ENCODE peak calls at places on chromosomes 3 and 15, in seven cellular contexts. One of them, this sample, is unnamed.

GRCh38 chr3:108136888-108137814 is 46.3 kb upstream of the CD47 start:
- DNase-seq in anterior cingulate cortex: no peak
- DNase-seq in cardiac fibroblast: no peak
- DNase-seq in amniotic stem cell: no peak
- DNase-seq in AG09319: no peak
- DNase-seq in NCI-H1436: no peak
- DNase-seq in immature natural killer cell: no peak
- DNase-seq in this sample: no peak

GRCh38 chr3:112793311-112794081 is 53.2 kb downstream of the CD200R1L start:
- DNase-seq in anterior cingulate cortex: no peak
- DNase-seq in cardiac fibroblast: peak; percentile 66
- DNase-seq in immature natural killer cell: no peak
- DNase-seq in amniotic stem cell: no peak
- DNase-seq in AG09319: no peak
- DNase-seq in NCI-H1436: no peak
- DNase-seq in this sample: no peak

GRCh38 chr3:187242435-187242834 is 45.1 kb downstream of the RTP1 start:
- DNase-seq in amniotic stem cell: no peak
- DNase-seq in immature natural killer cell: no peak
- DNase-seq in cardiac fibroblast: peak; percentile 5
- DNase-seq in AG09319: no peak
- DNase-seq in NCI-H1436: no peak
- DNase-seq in anterior cingulate cortex: no peak
- DNase-seq in this sample: no peak

GRCh38 chr15:95024388-95024787 is 793.0 kb downstream of the MCTP2 start:
- DNase-seq in immature natural killer cell: no peak
- DNase-seq in cardiac fibroblast: peak; percentile 59
- DNase-seq in AG09319: no peak
- DNase-seq in amniotic stem cell: peak; percentile 5
- DNase-seq in NCI-H1436: no peak
- DNase-seq in anterior cingulate cortex: no peak
- DNase-seq in this sample: no peak

GRCh38 chr3:38835939-38836338 is 19.9 kb upstream of the SCN10A start:
- DNase-seq in cardiac fibroblast: no peak
- DNase-seq in anterior cingulate cortex: no peak
- DNase-seq in AG09319: no peak
- DNase-seq in amniotic stem cell: no peak
- DNase-seq in immature natural killer cell: no peak
- DNase-seq in NCI-H1436: no peak
- DNase-seq in this sample: no peak

GRCh38 chr15:55507567-55507966 is 467 bp downstream of the DNAAF4 start:
- DNase-seq in anterior cingulate cortex: no peak
- DNase-seq in NCI-H1436: no peak
- DNase-seq in immature natural killer cell: no peak
- DNase-seq in cardiac fibroblast: no peak
- DNase-seq in AG09319: no peak
- DNase-seq in amniotic stem cell: no peak
- DNase-seq in this sample: no peak

GRCh38 chr3:125189378-125190165 is 23.0 kb downstream of the SLC12A8 start:
- DNase-seq in immature natural killer cell: no peak
- DNase-seq in AG09319: no peak
- DNase-seq in NCI-H1436: no peak
- DNase-seq in cardiac fibroblast: no peak
- DNase-seq in amniotic stem cell: no peak
- DNase-seq in anterior cingulate cortex: no peak
- DNase-seq in this sample: no peak

GRCh38 chr3:120488296-120488695 is 37.5 kb upstream of the FSTL1 start:
- DNase-seq in amniotic stem cell: no peak
- DNase-seq in NCI-H1436: no peak
- DNase-seq in cardiac fibroblast: no peak
- DNase-seq in AG09319: no peak
- DNase-seq in anterior cingulate cortex: no peak
- DNase-seq in immature natural killer cell: no peak
- DNase-seq in this sample: no peak

GRCh38 chr15:89329329-89330084 is 5.1 kb downstream of the POLG start:
- DNase-seq in cardiac fibroblast: no peak
- DNase-seq in anterior cingulate cortex: no peak
- DNase-seq in amniotic stem cell: no peak
- DNase-seq in NCI-H1436: no peak
- DNase-seq in AG09319: no peak
- DNase-seq in immature natural killer cell: peak; percentile 60
- DNase-seq in this sample: no peak

GRCh38 chr3:70992131-70992530 is 591.4 kb downstream of the FOXP1 start:
- DNase-seq in anterior cingulate cortex: no peak
- DNase-seq in cardiac fibroblast: no peak
- DNase-seq in AG09319: no peak
- DNase-seq in immature natural killer cell: no peak
- DNase-seq in NCI-H1436: no peak
- DNase-seq in amniotic stem cell: no peak
- DNase-seq in this sample: no peak

GRCh38 chr15:41022487-41023090 is 69.3 kb downstream of the CHAC1 start:
- DNase-seq in cardiac fibroblast: peak; percentile 81
- DNase-seq in amniotic stem cell: peak; percentile 15
- DNase-seq in immature natural killer cell: peak; percentile 2
- DNase-seq in AG09319: peak; percentile 36
- DNase-seq in NCI-H1436: peak; percentile 36
- DNase-seq in anterior cingulate cortex: no peak
- DNase-seq in this sample: peak; percentile 33

GRCh38 chr3:30553641-30554316 is 52.6 kb upstream of the TGFBR2 start:
- DNase-seq in anterior cingulate cortex: no peak
- DNase-seq in NCI-H1436: no peak
- DNase-seq in AG09319: no peak
- DNase-seq in cardiac fibroblast: no peak
- DNase-seq in immature natural killer cell: no peak
- DNase-seq in amniotic stem cell: no peak
- DNase-seq in this sample: no peak

GRCh38 chr3:98779936-98780335 is 16.8 kb downstream of the ST3GAL6 start:
- DNase-seq in immature natural killer cell: no peak
- DNase-seq in anterior cingulate cortex: no peak
- DNase-seq in AG09319: no peak
- DNase-seq in amniotic stem cell: no peak
- DNase-seq in cardiac fibroblast: peak; percentile 82
- DNase-seq in NCI-H1436: no peak
- DNase-seq in this sample: no peak